ENCODE peak calls at places on chromosome 19, in seven cellular contexts. One of them, this sample, is unnamed.

GRCh38 chr19:38816131-38816750 is 3.5 kb upstream of the LGALS4 start:
- DNase-seq in trophoblast cell: no peak
- DNase-seq in H9: no peak
- DNase-seq in mesenchymal stem cell: no peak
- DNase-seq in mesendoderm: no peak
- DNase-seq in neuronal stem cell: no peak
- DNase-seq in IMR-90: no peak
- DNase-seq in this sample: no peak

GRCh38 chr19:50507376-50507775 is 3.6 kb downstream of the JOSD2 start:
- DNase-seq in mesenchymal stem cell: no peak
- DNase-seq in trophoblast cell: no peak
- DNase-seq in neuronal stem cell: no peak
- DNase-seq in H9: no peak
- DNase-seq in IMR-90: no peak
- DNase-seq in mesendoderm: no peak
- DNase-seq in this sample: no peak

GRCh38 chr19:10719466-10719961 is 1.6 kb downstream of the DNM2 start:
- DNase-seq in IMR-90: no peak
- DNase-seq in mesendoderm: peak; percentile 11
- DNase-seq in neuronal stem cell: no peak
- DNase-seq in trophoblast cell: no peak
- DNase-seq in H9: no peak
- DNase-seq in mesenchymal stem cell: peak; percentile 5
- DNase-seq in this sample: no peak

GRCh38 chr19:14073925-14074838 is 1.6 kb downstream of the MISP3 start:
- DNase-seq in IMR-90: peak; percentile 25
- DNase-seq in trophoblast cell: no peak
- DNase-seq in H9: no peak
- DNase-seq in mesendoderm: no peak
- DNase-seq in mesenchymal stem cell: peak; percentile 63
- DNase-seq in neuronal stem cell: peak; percentile 33
- DNase-seq in this sample: peak; percentile 64

GRCh38 chr19:46840157-46840942 is 10.3 kb downstream of the AP2S1 start:
- DNase-seq in mesenchymal stem cell: peak; percentile 78
- DNase-seq in mesendoderm: peak; percentile 91
- DNase-seq in neuronal stem cell: peak; percentile 71
- DNase-seq in IMR-90: peak; percentile 70
- DNase-seq in H9: peak; percentile 78
- DNase-seq in trophoblast cell: no peak
- DNase-seq in this sample: peak; percentile 60

GRCh38 chr19:31214997-31215396 is 134.2 kb downstream of the TSHZ3 start:
- DNase-seq in trophoblast cell: no peak
- DNase-seq in neuronal stem cell: no peak
- DNase-seq in mesendoderm: no peak
- DNase-seq in mesenchymal stem cell: no peak
- DNase-seq in H9: no peak
- DNase-seq in IMR-90: no peak
- DNase-seq in this sample: no peak

GRCh38 chr19:40610396-40611064 is 9.4 kb downstream of the LTBP4 start:
- DNase-seq in neuronal stem cell: no peak
- DNase-seq in mesenchymal stem cell: no peak
- DNase-seq in mesendoderm: no peak
- DNase-seq in trophoblast cell: no peak
- DNase-seq in IMR-90: no peak
- DNase-seq in H9: peak; percentile 35
- DNase-seq in this sample: no peak

GRCh38 chr19:13146763-13147563 is 3.2 kb downstream of the STX10 start:
- DNase-seq in mesendoderm: no peak
- DNase-seq in trophoblast cell: no peak
- DNase-seq in neuronal stem cell: no peak
- DNase-seq in H9: no peak
- DNase-seq in mesenchymal stem cell: no peak
- DNase-seq in IMR-90: no peak
- DNase-seq in this sample: no peak

GRCh38 chr19:10655457-10656312 is 1.5 kb downstream of the ILF3 start:
- DNase-seq in mesenchymal stem cell: peak; percentile 81
- DNase-seq in IMR-90: peak; percentile 44
- DNase-seq in trophoblast cell: peak; percentile 30
- DNase-seq in neuronal stem cell: no peak
- DNase-seq in mesendoderm: peak; percentile 79
- DNase-seq in H9: no peak
- DNase-seq in this sample: no peak

GRCh38 chr19:15297416-15298224 is 34.7 kb downstream of the BRD4 start:
- DNase-seq in neuronal stem cell: no peak
- DNase-seq in mesenchymal stem cell: peak; percentile 69
- DNase-seq in IMR-90: peak; percentile 83
- DNase-seq in H9: no peak
- DNase-seq in mesendoderm: peak; percentile 90
- DNase-seq in trophoblast cell: peak; percentile 48
- DNase-seq in this sample: no peak

GRCh38 chr19:1833540-1833939 is 14.7 kb downstream of the REXO1 start:
- DNase-seq in trophoblast cell: no peak
- DNase-seq in mesendoderm: no peak
- DNase-seq in IMR-90: no peak
- DNase-seq in neuronal stem cell: no peak
- DNase-seq in mesenchymal stem cell: no peak
- DNase-seq in H9: no peak
- DNase-seq in this sample: no peak

DNA sequence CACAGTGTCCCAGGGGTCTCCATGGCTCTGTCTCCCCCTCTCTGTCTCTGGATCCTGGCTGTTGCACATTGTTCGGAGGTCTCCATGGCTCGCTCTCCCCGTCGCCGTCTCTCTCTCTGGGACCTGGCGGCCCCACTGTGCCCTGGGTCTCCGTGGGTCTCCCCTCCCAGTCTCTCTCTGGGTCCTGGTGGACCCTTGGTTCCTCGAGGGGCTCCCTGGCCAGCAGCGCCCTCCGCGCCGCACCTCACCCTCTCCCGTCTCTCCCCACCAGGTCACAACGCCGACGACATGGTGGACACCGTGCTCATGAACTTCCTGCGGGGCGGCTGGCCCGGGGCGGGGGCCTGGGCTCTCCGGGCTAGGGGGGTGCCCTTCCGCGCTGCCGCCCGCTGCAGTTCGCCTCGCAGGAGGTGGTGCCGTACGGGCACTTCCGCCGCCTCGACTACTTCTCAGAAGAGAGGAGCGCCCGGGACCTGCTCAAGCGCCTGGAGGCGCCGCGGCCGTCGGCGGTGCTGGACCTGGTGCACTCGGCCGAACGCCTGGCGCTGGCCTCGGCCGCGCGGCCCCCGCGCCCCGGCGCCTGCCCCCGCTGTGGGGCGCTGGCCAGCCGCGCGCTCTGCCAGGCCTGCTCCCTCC is 29.1 kb downstream of the SIGLEC5 start:
- DNase-seq in H9: no peak
- DNase-seq in neuronal stem cell: no peak
- DNase-seq in mesenchymal stem cell: no peak
- DNase-seq in trophoblast cell: no peak
- DNase-seq in IMR-90: no peak
- DNase-seq in mesendoderm: no peak
- DNase-seq in this sample: no peak
- H3K27ac ChIP-seq in H9: no peak overlapping the region
- H3K27ac ChIP-seq in neuronal stem cell: no peak overlapping the region
- H3K27ac ChIP-seq in mesenchymal stem cell: no peak overlapping the region
- H3K27ac ChIP-seq in trophoblast cell: no peak overlapping the region
- H3K27ac ChIP-seq in IMR-90: no peak overlapping the region
- H3K27ac ChIP-seq in mesendoderm: no peak overlapping the region
- H3K27ac ChIP-seq in this sample: no peak overlapping the region

GRCh38 chr19:3323026-3323425 is 43.4 kb upstream of the NFIC start:
- DNase-seq in mesenchymal stem cell: no peak
- DNase-seq in H9: no peak
- DNase-seq in mesendoderm: no peak
- DNase-seq in IMR-90: no peak
- DNase-seq in trophoblast cell: no peak
- DNase-seq in neuronal stem cell: no peak
- DNase-seq in this sample: no peak
- H4K8ac ChIP-seq in mesenchymal stem cell: no peak overlapping the region
- H4K8ac ChIP-seq in H9: no peak overlapping the region
- H4K8ac ChIP-seq in mesendoderm: no peak overlapping the region
- H4K8ac ChIP-seq in IMR-90: no peak overlapping the region
- H4K8ac ChIP-seq in trophoblast cell: no peak overlapping the region
- H4K8ac ChIP-seq in neuronal stem cell: no peak overlapping the region
- H4K8ac ChIP-seq in this sample: no peak overlapping the region

DNA sequence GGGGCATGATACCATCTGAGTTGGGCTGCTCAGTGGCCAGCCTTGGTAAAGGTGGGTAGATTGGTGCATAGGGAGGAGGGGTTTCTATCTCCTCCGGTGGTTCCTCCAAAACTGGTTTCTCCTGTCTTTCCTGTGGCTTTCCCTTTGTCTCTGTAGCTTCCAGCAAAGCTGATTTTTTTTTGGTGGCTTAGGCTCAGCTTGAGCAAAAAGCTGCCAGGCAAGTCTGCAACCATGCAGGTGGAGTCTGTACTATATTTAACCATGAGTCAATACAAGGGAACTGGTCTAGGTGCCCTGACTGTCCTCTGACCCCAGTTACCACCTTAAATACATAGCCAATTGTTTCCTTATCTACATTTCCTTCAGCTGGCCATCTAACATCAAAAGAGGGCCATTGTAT is 64.0 kb upstream of the ZNF681 start:
- DNase-seq in mesendoderm: peak; percentile 32
- DNase-seq in H9: no peak
- DNase-seq in mesenchymal stem cell: no peak
- DNase-seq in neuronal stem cell: no peak
- DNase-seq in trophoblast cell: peak; percentile 85
- DNase-seq in IMR-90: no peak
- DNase-seq in this sample: no peak
- H3K27ac ChIP-seq in mesendoderm: no peak overlapping the region
- H3K27ac ChIP-seq in H9: no peak overlapping the region
- H3K27ac ChIP-seq in mesenchymal stem cell: no peak overlapping the region
- H3K27ac ChIP-seq in neuronal stem cell: no peak overlapping the region
- H3K27ac ChIP-seq in trophoblast cell: peak overlapping the region; percentile 35
- H3K27ac ChIP-seq in IMR-90: no peak overlapping the region
- H3K27ac ChIP-seq in this sample: no peak overlapping the region

GRCh38 chr19:8180018-8180417 is 29.2 kb upstream of the CERS4 start:
- DNase-seq in mesenchymal stem cell: no peak
- DNase-seq in mesendoderm: no peak
- DNase-seq in neuronal stem cell: no peak
- DNase-seq in trophoblast cell: no peak
- DNase-seq in H9: no peak
- DNase-seq in IMR-90: no peak
- DNase-seq in this sample: no peak
- H4K8ac ChIP-seq in mesenchymal stem cell: no peak overlapping the region
- H4K8ac ChIP-seq in mesendoderm: no peak overlapping the region
- H4K8ac ChIP-seq in neuronal stem cell: no peak overlapping the region
- H4K8ac ChIP-seq in trophoblast cell: no peak overlapping the region
- H4K8ac ChIP-seq in H9: no peak overlapping the region
- H4K8ac ChIP-seq in IMR-90: no peak overlapping the region
- H4K8ac ChIP-seq in this sample: no peak overlapping the region

GRCh38 chr19:44924243-44924725 is 9.9 kb downstream of the APOC1 start:
- DNase-seq in H9: no peak
- DNase-seq in trophoblast cell: no peak
- DNase-seq in neuronal stem cell: no peak
- DNase-seq in mesendoderm: no peak
- DNase-seq in mesenchymal stem cell: no peak
- DNase-seq in IMR-90: no peak
- DNase-seq in this sample: no peak
- H3K27ac ChIP-seq in H9: no peak overlapping the region
- H3K27ac ChIP-seq in trophoblast cell: no peak overlapping the region
- H3K27ac ChIP-seq in neuronal stem cell: no peak overlapping the region
- H3K27ac ChIP-seq in mesendoderm: no peak overlapping the region
- H3K27ac ChIP-seq in mesenchymal stem cell: no peak overlapping the region
- H3K27ac ChIP-seq in IMR-90: peak overlapping the region; percentile 79
- H3K27ac ChIP-seq in this sample: no peak overlapping the region

DNA sequence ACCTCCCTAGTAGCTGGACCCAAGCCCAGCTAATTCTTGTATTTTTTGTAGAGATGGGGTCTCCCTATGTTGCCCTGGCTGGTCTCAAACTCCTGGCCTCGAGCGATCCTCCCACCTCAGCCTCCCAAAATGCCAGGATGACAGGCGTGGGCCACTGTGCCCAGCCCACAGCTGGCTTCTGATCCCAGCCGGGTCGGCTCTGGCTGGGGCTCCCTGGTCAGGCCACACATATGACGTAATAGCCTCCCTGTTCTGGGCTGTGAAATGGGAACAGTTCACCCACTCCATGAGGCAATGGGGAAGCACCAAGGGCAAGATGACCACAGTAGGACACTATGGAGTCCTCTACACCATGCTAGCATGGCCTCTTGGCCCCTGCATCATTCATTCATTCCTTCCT is 41.1 kb downstream of the TINCR start:
- DNase-seq in mesendoderm: no peak
- DNase-seq in neuronal stem cell: no peak
- DNase-seq in trophoblast cell: no peak
- DNase-seq in mesenchymal stem cell: no peak
- DNase-seq in IMR-90: no peak
- DNase-seq in H9: no peak
- DNase-seq in this sample: no peak
- H4K8ac ChIP-seq in mesendoderm: no peak overlapping the region
- H4K8ac ChIP-seq in neuronal stem cell: no peak overlapping the region
- H4K8ac ChIP-seq in trophoblast cell: no peak overlapping the region
- H4K8ac ChIP-seq in mesenchymal stem cell: no peak overlapping the region
- H4K8ac ChIP-seq in IMR-90: no peak overlapping the region
- H4K8ac ChIP-seq in H9: no peak overlapping the region
- H4K8ac ChIP-seq in this sample: no peak overlapping the region

GRCh38 chr19:45729774-45730388 is 815 bp downstream of the FBXO46 start:
- DNase-seq in H9: no peak
- DNase-seq in trophoblast cell: no peak
- DNase-seq in mesendoderm: peak; percentile 70
- DNase-seq in mesenchymal stem cell: peak; percentile 31
- DNase-seq in IMR-90: no peak
- DNase-seq in neuronal stem cell: no peak
- DNase-seq in this sample: no peak
- H3K27ac ChIP-seq in H9: no peak overlapping the region
- H3K27ac ChIP-seq in trophoblast cell: no peak overlapping the region
- H3K27ac ChIP-seq in mesendoderm: peak overlapping the region; percentile 33
- H3K27ac ChIP-seq in mesenchymal stem cell: no peak overlapping the region
- H3K27ac ChIP-seq in IMR-90: peak overlapping the region; percentile 50
- H3K27ac ChIP-seq in neuronal stem cell: peak overlapping the region; percentile 9
- H3K27ac ChIP-seq in this sample: peak overlapping the region; percentile 44